ENCODE peak calls at places on chromosomes 3 and 15, in four cellular contexts. Y is HepG2; I is A549; K is naive thymus-derived CD4-positive, alpha-beta T cell. U is an unnamed sample.

GRCh38 chr3:32564195-32564594 is 6.5 kb downstream of the DYNC1LI1 start:
- DNase-seq in Y (no peak), I (no peak), K (no peak), U (no peak)

GRCh38 chr15:57510647-57511046 is 81.1 kb upstream of the MYZAP start:
- DNase-seq in Y (no peak), I (no peak), K (no peak), U (no peak)

GRCh38 chr3:125316949-125317348 is 58.2 kb downstream of the ZNF148 start:
- DNase-seq in Y (no peak), I (no peak), K (no peak), U (no peak)

GRCh38 chr15:80856809-80857377 is 77.7 kb downstream of the CEMIP start:
- DNase-seq in Y (peak; percentile 97), I (peak; percentile 60), K (peak; percentile 1), U (no peak)

GRCh38 chr3:11638669-11639402 is 4.9 kb downstream of the VGLL4 start:
- DNase-seq in Y (no peak), I (no peak), K (no peak), U (no peak)

GRCh38 chr3:166837535-166837934 is 542.6 kb downstream of the ZBBX start:
- DNase-seq in Y (peak; percentile 32), I (peak; percentile 6), K (no peak), U (no peak)

GRCh38 chr15:62150445-62150844 is 14.6 kb downstream of the C2CD4B start:
- DNase-seq in Y (no peak), I (no peak), K (no peak), U (no peak)

GRCh38 chr3:117355566-117355965 is 646.0 kb downstream of the TUSC7 start:
- DNase-seq in Y (peak; percentile 2), I (peak; percentile 41), K (no peak), U (no peak)

GRCh38 chr15:74777769-74778598 is 3.9 kb upstream of the CSK start:
- DNase-seq in Y (no peak), I (no peak), K (no peak), U (no peak)

GRCh38 chr15:73624530-73624929 is 8.7 kb downstream of the NPTN start:
- DNase-seq in Y (no peak), I (no peak), K (no peak), U (no peak)

GRCh38 chr3:123448503-123449091 is at the start of gene ADCY5:
- DNase-seq in Y (no peak), I (peak; percentile 16), K (no peak), U (no peak)

GRCh38 chr15:69508659-69509058 is 56.0 kb downstream of the RPLP1 start:
- DNase-seq in Y (no peak), I (no peak), K (no peak), U (no peak)

GRCh38 chr15:76996526-76997401 is 1.8 kb downstream of the PSTPIP1 start:
- DNase-seq in Y (no peak), I (no peak), K (peak; percentile 46), U (peak; percentile 22)

GRCh38 chr3:47406762-47407149 is 25.9 kb downstream of the PTPN23 start:
- DNase-seq in Y (no peak), I (no peak), K (no peak), U (no peak)

GRCh38 chr3:111986800-111987199 is 8.0 kb downstream of the ABHD10 start:
- DNase-seq in Y (no peak), I (no peak), K (no peak), U (no peak)

GRCh38 chr15:89898628-89899302 is 5.0 kb upstream of the AP3S2 start:
- DNase-seq in Y (peak; percentile 77), I (peak; percentile 81), K (peak; percentile 53), U (peak; percentile 17)

GRCh38 chr3:152556731-152557254 is 278.1 kb upstream of the P2RY1 start:
- DNase-seq in Y (peak; percentile 39), I (peak; percentile 24), K (no peak), U (no peak)

GRCh38 chr15:78316211-78317077 is 17.0 kb upstream of the SKIC8 start:
- DNase-seq in Y (no peak), I (no peak), K (no peak), U (no peak)

DNA sequence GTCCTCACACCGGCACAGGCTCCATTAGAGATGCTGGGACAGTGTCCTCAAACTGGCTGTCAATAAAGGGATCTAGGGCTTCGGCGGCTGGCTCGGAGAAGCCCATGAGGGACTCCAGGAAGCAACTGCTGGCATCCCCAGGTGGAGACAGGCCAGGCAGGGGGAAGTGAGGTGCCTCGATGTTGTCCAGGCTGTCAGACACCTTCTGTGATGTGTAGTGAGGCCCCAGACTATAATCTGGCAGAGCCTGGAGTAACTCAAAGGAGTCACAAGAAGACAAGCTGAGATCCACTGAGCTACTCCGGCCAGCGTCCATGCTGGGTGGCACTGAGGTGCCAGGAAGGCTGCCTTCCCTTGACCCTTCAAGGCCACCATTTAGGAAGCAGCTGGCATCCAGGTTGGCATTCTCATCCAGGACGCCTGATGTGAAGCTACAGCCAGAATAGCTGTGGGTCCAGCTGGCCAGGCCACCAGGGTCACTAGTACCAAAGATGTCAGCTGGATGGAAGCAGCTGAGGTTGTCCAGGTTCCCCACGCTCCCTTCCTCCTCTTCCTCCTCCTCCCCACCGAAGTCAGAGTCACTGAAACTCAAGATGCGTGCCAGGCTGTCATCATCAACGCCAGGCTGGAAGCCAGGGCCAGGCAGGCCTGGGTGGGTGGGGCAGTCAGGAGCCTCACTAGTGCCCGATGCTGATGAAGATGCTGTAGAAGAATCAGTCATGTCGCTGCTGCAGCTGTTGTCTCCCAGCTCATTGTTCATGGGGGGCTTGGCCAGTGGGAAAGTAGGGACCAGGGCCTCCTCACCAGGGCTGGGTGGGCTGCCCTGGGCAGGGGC is 10.1 kb downstream of the CSRNP1 start:
- DNase-seq in Y (no peak), I (no peak), K (no peak), U (no peak)
- H3K4me1 ChIP-seq in Y (peaks cover 20% of the 10 kb centered on the region), I (peaks cover 53% of the 10 kb centered on the region), K (peaks cover 14% of the 10 kb centered on the region), U (peaks cover 30% of the 10 kb centered on the region)

GRCh38 chr15:25394893-25395292 is 43.9 kb downstream of the UBE3A start:
- DNase-seq in Y (no peak), I (no peak), K (no peak), U (no peak)

GRCh38 chr15:25397110-25397509 is 41.7 kb downstream of the UBE3A start:
- DNase-seq in Y (no peak), I (no peak), K (no peak), U (no peak)

DNA sequence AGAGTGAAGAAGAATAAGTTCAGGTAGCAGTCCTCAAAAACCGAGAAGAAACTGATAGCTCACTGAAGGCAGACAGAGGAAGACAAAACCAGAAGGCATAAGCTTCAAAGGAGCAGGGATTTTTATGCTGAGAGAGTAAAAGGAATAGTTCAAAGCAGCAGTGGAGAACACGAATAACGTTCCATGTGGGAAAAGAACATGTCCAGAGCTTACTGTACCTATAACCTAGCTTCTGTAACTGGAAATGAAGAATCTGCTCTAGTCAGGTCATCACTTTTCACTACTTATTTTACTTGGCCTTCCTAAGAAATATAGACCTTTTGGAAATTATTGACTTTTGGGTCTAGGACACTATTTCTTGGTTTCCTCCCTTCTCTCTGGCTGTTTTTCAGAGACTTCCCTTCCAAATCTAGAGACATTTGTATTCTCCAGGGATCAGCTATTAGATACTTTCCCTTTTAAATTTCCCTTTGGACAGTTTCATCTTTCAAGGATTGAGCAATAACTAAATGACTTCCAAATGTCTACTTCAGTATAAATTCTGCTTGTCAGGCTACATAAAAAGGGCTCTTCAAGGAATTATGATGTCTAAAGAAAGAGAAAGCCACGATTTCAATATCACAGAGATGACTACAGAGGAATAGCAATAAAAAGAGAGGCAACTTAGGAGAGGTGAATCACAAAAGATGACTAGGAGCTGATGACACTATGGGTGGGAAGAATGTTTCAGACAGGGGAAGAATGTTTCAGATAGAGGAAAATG is 46.7 kb downstream of the UBE3A start:
- DNase-seq in Y (no peak), I (no peak), K (no peak), U (no peak)
- H3K4me3 ChIP-seq in Y (no peak overlapping the region), I (no peak overlapping the region), K (no peak overlapping the region), U (no peak overlapping the region)

GRCh38 chr15:67189326-67190051 is 65.0 kb downstream of the AAGAB start:
- DNase-seq in Y (no peak), I (no peak), K (no peak), U (no peak)

GRCh38 chr15:67188551-67189218 is 65.8 kb downstream of the AAGAB start:
- DNase-seq in Y (no peak), I (peak; percentile 21), K (no peak), U (no peak)

GRCh38 chr15:67190326-67190725 is 64.1 kb downstream of the AAGAB start:
- DNase-seq in Y (no peak), I (peak; percentile 11), K (no peak), U (no peak)

GRCh38 chr15:67192185-67192584 is 62.3 kb downstream of the AAGAB start:
- DNase-seq in Y (no peak), I (no peak), K (no peak), U (no peak)

GRCh38 chr15:67190813-67191212 is 63.6 kb downstream of the AAGAB start:
- DNase-seq in Y (no peak), I (peak; percentile 54), K (no peak), U (no peak)
- H3K4me1 ChIP-seq in Y (no peaks in the 10 kb centered on the region), I (peaks cover 54% of the 10 kb centered on the region), K (no peaks in the 10 kb centered on the region), U (no peaks in the 10 kb centered on the region)

DNA sequence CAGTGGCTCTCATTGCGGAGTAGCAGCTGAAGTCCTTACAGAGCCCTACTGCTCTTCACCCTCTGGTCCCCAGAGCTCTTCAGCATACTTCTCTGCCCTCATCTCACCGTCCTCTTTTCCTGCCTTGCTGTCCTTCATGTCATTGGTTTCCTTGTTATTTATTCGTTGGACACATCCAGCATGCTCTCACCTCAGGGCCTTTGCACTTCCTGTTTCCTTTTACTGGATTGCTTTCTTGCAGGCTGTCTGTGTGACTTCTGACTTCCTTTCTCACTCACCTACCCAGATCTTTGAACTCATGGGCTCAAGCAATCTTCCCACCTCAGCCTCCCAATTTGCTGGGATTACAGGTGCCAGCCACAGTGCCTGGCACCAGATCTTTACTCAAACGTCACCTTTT is 127.1 kb downstream of the NR1D2 start:
- DNase-seq in Y (no peak), I (no peak), K (no peak), U (no peak)
- H3K4me3 ChIP-seq in Y (no peak overlapping the region), I (no peak overlapping the region), K (no peak overlapping the region), U (no peak overlapping the region)

U was measured in CD4-positive, CD25-positive, alpha-beta regulatory T cell.